ENCODE peak calls at places on chromosome 15, in nine cellular contexts. A is K562, P is H9, Y is transverse colon, O is iPS DF 6.9, C is hepatocyte, X is GM12878, E is adrenal gland, H is HAP-1. B is an unnamed sample.

GRCh38 chr15:83733206-83733605 is 79.3 kb downstream of the ADAMTSL3 start:
- DNase-seq in A (no peak), P (no peak), Y (no peak), O (no peak), C (no peak), X (no peak), E (no peak), H (no peak), B (no peak)

GRCh38 chr15:66188464-66188863 is 65.1 kb downstream of the MEGF11 start:
- DNase-seq in A (no peak), P (peak; percentile 24), Y (no peak), O (no peak), C (no peak), X (no peak), E (no peak), H (no peak), B (no peak)

GRCh38 chr15:31135523-31135922 is 34.0 kb upstream of the TRPM1 start:
- DNase-seq in A (peak; percentile 9), P (no peak), Y (no peak), O (no peak), C (no peak), X (no peak), E (no peak), H (no peak), B (no peak)

GRCh38 chr15:82150645-82151044 is 104.8 kb upstream of the MEX3B start:
- DNase-seq in A (no peak), P (no peak), Y (no peak), O (no peak), C (no peak), X (no peak), E (no peak), H (no peak), B (no peak)

GRCh38 chr15:49088996-49089395 is 42.8 kb upstream of the SECISBP2L start:
- DNase-seq in A (no peak), P (no peak), Y (no peak), O (no peak), C (no peak), X (no peak), E (no peak), H (no peak), B (no peak)

GRCh38 chr15:66774001-66774814 is 72.2 kb downstream of the SMAD6 start:
- DNase-seq in A (peak; percentile 87), P (peak; percentile 91), Y (peak; percentile 91), O (peak; percentile 82), C (peak; percentile 89), X (no peak), E (peak; percentile 90), H (peak; percentile 98), B (peak; percentile 84)

GRCh38 chr15:100918690-100919480 is at the start of gene LRRK1:
- DNase-seq in A (peak; percentile 28), P (no peak), Y (peak; percentile 52), O (no peak), C (peak; percentile 56), X (no peak), E (no peak), H (peak; percentile 65), B (no peak)

GRCh38 chr15:67461735-67462134 is 59.2 kb upstream of the C15orf61 start:
- DNase-seq in A (no peak), P (no peak), Y (no peak), O (no peak), C (no peak), X (no peak), E (no peak), H (no peak), B (no peak)

GRCh38 chr15:64503197-64503596 is 42.8 kb downstream of the ZNF609 start:
- DNase-seq in A (no peak), P (no peak), Y (no peak), O (no peak), C (no peak), X (no peak), E (no peak), H (no peak), B (no peak)

GRCh38 chr15:64502537-64502936 is 42.2 kb downstream of the ZNF609 start:
- DNase-seq in A (no peak), P (no peak), Y (no peak), O (no peak), C (no peak), X (no peak), E (no peak), H (no peak), B (no peak)

GRCh38 chr15:64503640-64504039 is 43.3 kb downstream of the ZNF609 start:
- DNase-seq in A (no peak), P (no peak), Y (no peak), O (no peak), C (no peak), X (no peak), E (no peak), H (no peak), B (no peak)

GRCh38 chr15:64507845-64508244 is 47.5 kb downstream of the ZNF609 start:
- DNase-seq in A (no peak), P (no peak), Y (no peak), O (no peak), C (no peak), X (no peak), E (no peak), H (no peak), B (no peak)

DNA sequence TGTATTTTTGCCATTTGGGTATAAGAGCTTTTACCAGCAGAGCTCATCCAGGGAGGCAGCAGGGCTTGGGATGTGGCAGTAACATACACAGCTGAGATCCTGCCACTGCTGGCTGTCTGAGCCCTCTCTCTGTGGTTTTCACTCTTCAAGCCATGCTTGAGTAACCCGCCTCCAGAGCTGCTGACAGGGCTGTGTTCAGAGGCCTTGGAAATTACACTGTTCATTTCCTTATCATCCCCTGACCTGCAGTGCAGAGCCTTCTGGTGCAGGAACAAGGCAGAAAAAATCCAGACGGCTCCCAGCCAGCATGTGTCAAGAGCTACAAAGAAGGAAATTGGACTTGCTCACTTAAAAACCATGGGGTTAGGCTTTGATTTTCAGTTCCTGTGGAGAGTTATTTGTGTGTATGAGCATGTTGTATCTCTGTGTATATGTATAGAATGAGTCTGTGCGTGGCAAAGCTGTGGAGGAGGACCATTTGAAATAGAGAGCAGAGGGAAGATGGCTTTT is 47.0 kb downstream of the ZNF609 start:
- DNase-seq in A (peak; percentile 85), P (no peak), Y (peak; percentile 74), O (no peak), C (peak; percentile 87), X (peak; percentile 48), E (peak; percentile 88), H (no peak), B (peak; percentile 32)
- H3K4me1 ChIP-seq in A (peaks cover 6% of the 10 kb centered on the region), P (peaks cover 3% of the 10 kb centered on the region), Y (peaks cover 60% of the 10 kb centered on the region), O (no peaks in the 10 kb centered on the region), C (peaks cover 21% of the 10 kb centered on the region), X (peaks cover 30% of the 10 kb centered on the region), E (peaks cover 30% of the 10 kb centered on the region), H (peaks cover 12% of the 10 kb centered on the region), B (peaks cover 2% of the 10 kb centered on the region)

GRCh38 chr15:78878356-78878755 is 5.7 kb downstream of the MORF4L1 start:
- DNase-seq in A (no peak), P (no peak), Y (no peak), O (no peak), C (no peak), X (no peak), E (no peak), H (no peak), B (no peak)

GRCh38 chr15:78873796-78874761 is 1.4 kb downstream of the MORF4L1 start:
- DNase-seq in A (peak; percentile 71), P (no peak), Y (peak; percentile 24), O (no peak), C (peak; percentile 27), X (no peak), E (peak; percentile 50), H (peak; percentile 95), B (no peak)

GRCh38 chr15:78872155-78872971 is at the start of gene MORF4L1:
- DNase-seq in A (peak; percentile 97), P (peak; percentile 99), Y (peak; percentile 97), O (peak; percentile 91), C (peak; percentile 99), X (peak; percentile 71), E (peak; percentile 97), H (peak; percentile 99), B (peak; percentile 97)

GRCh38 chr15:78872972-78873795 is 494 bp downstream of the MORF4L1 start:
- DNase-seq in A (peak; percentile 96), P (peak; percentile 91), Y (peak; percentile 86), O (peak; percentile 68), C (peak; percentile 94), X (peak; percentile 53), E (peak; percentile 79), H (peak; percentile 100), B (peak; percentile 71)

GRCh38 chr15:78875107-78875914 is 2.6 kb downstream of the MORF4L1 start:
- DNase-seq in A (peak; percentile 47), P (no peak), Y (no peak), O (no peak), C (no peak), X (no peak), E (peak; percentile 30), H (no peak), B (no peak)
- H3K4me1 ChIP-seq in A (peaks cover 18% of the 10 kb centered on the region), P (no peaks in the 10 kb centered on the region), Y (peaks cover 62% of the 10 kb centered on the region), O (no peaks in the 10 kb centered on the region), C (peaks cover 47% of the 10 kb centered on the region), X (peaks cover 19% of the 10 kb centered on the region), E (peaks cover 44% of the 10 kb centered on the region), H (peaks cover 48% of the 10 kb centered on the region), B (peaks cover 10% of the 10 kb centered on the region)

GRCh38 chr15:76346666-76347506 is 10.3 kb downstream of the ISL2 start:
- DNase-seq in A (no peak), P (peak; percentile 47), Y (peak; percentile 38), O (no peak), C (peak; percentile 33), X (no peak), E (no peak), H (no peak), B (no peak)

GRCh38 chr15:76347507-76348055 is 11.0 kb downstream of the ISL2 start:
- DNase-seq in A (no peak), P (no peak), Y (no peak), O (no peak), C (peak; percentile 17), X (no peak), E (no peak), H (no peak), B (no peak)

GRCh38 chr15:76345880-76346665 is 9.5 kb downstream of the ISL2 start:
- DNase-seq in A (no peak), P (peak; percentile 82), Y (peak; percentile 81), O (no peak), C (peak; percentile 48), X (no peak), E (no peak), H (no peak), B (no peak)

GRCh38 chr15:76343313-76343996 is 6.9 kb downstream of the ISL2 start:
- DNase-seq in A (no peak), P (no peak), Y (no peak), O (no peak), C (no peak), X (no peak), E (no peak), H (no peak), B (no peak)

DNA sequence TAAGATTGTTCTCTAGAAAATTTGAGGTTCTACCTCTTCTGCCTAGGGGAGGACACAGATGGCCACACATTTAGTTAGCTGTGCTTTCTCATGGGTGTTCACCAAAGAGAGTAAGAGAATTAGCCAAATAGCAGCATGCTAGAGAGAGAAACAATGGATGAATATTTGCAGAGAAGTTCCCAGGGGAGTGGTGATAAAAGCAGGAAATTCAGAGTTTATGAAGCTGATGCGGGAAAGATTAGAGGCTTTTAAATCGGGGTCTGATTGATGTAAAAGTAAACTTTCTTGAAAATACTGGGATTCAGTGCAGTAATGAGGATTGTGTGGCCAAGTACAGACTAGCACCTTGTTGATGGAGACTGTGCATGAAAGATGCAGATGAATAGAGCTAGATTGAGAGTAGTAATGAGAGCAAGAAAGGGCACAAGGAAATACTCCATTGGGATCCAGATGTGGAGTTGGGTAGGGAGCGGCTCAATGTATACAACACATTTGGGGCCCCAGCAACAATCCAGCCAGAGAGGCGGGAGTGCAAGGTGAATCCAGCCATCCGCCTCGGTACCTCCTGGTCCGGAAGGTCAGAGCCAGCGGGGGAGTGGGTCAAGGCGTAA is 8.8 kb downstream of the ISL2 start:
- DNase-seq in A (no peak), P (no peak), Y (no peak), O (no peak), C (no peak), X (no peak), E (no peak), H (peak; percentile 53), B (no peak)
- H3K4me1 ChIP-seq in A (peaks cover 16% of the 10 kb centered on the region), P (no peaks in the 10 kb centered on the region), Y (peaks cover 64% of the 10 kb centered on the region), O (peaks cover 11% of the 10 kb centered on the region), C (peaks cover 48% of the 10 kb centered on the region), X (peaks cover 14% of the 10 kb centered on the region), E (peaks cover 23% of the 10 kb centered on the region), H (peaks cover 15% of the 10 kb centered on the region), B (peaks cover 6% of the 10 kb centered on the region)

DNA sequence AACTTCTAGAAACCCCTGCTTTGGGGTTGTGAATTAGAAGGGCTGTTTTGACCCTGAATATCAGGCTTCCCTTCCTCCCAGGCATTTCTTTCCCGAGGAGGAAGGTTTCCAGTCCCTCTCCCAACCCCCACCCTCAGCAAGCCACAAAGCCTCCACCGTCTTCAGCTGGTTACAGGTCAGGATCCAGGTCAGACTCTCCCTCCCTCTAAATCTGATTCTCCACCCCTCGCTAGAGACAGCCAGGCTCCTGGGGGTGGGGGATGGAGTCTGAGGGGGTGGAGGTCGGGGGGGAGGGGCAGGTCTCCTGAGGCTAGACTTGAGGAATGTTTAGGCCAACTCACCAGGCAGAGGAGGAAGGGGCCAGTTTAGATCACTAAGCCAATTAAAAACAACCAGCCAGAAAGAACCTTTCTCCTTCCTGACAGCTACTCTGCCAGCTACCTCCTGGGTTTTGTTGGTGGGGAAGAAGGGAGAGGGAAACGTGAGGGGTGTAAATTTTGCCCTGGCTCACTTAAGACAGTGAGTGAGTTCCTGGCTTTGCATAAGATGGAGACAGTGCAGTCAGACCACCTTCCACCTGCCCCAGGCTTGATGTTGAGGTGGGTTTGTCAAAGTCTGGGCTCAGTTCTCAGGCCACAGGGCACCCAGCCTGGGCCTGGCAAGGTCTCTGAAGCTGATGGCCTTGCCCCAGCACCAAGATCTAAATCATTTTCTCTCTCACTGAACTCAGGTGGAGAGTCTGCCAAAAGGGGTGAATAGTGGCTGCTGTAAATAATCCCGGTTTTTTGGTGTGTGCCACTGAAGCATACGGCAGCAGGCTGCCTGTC is 19.5 kb downstream of the BMF start:
- DNase-seq in A (peak; percentile 61), P (peak; percentile 78), Y (no peak), O (no peak), C (no peak), X (no peak), E (no peak), H (peak; percentile 55), B (no peak)
- H3K4me1 ChIP-seq in A (peaks cover 36% of the 10 kb centered on the region), P (peaks cover 24% of the 10 kb centered on the region), Y (peaks cover 63% of the 10 kb centered on the region), O (peaks cover 32% of the 10 kb centered on the region), C (peaks cover 92% of the 10 kb centered on the region), X (peaks cover 16% of the 10 kb centered on the region), E (peaks cover 15% of the 10 kb centered on the region), H (peaks cover 65% of the 10 kb centered on the region), B (peaks cover 22% of the 10 kb centered on the region)

B was measured in prostate gland.